ENCODE peak calls at places on chromosome 1, in eight cellular contexts. R is lung, W is breast epithelium, H is sigmoid colon, Z is prostate gland, N is hepatocyte, Q is ovary, Y is esophagus muscularis mucosa. S is an unnamed sample.

GRCh38 chr1:40620150-40620549 is 45.3 kb downstream of the RIMS3 start:
- DNase-seq in R (no peak), W (no peak), H (no peak), Z (no peak), N (no peak), Q (no peak), Y (peak; percentile 60), S (no peak)

GRCh38 chr1:167564592-167564991 is 11.0 kb upstream of the CREG1 start:
- DNase-seq in R (peak; percentile 59), W (peak; percentile 69), H (no peak), Z (no peak), N (no peak), Q (no peak), Y (no peak), S (no peak)

GRCh38 chr1:86774305-86775304 is 70.2 kb downstream of the SH3GLB1 start:
- DNase-seq in R (peak; percentile 71), W (no peak), H (peak; percentile 72), Z (no peak), N (peak; percentile 84), Q (peak; percentile 45), Y (no peak), S (peak; percentile 82)

GRCh38 chr1:196723325-196724185 is 51.1 kb upstream of the CFHR3 start:
- DNase-seq in R (peak; percentile 45), W (no peak), H (no peak), Z (peak; percentile 22), N (peak; percentile 75), Q (no peak), Y (no peak), S (no peak)

GRCh38 chr1:212794561-212795014 is 2.9 kb downstream of the TATDN3 start:
- DNase-seq in R (no peak), W (no peak), H (no peak), Z (no peak), N (no peak), Q (no peak), Y (no peak), S (no peak)

GRCh38 chr1:10152709-10153284 is 57.6 kb upstream of the KIF1B start:
- DNase-seq in R (no peak), W (no peak), H (no peak), Z (peak; percentile 49), N (peak; percentile 37), Q (peak; percentile 47), Y (no peak), S (peak; percentile 76)

GRCh38 chr1:31300193-31300592 is 3.4 kb downstream of the ZCCHC17 start:
- DNase-seq in R (no peak), W (no peak), H (no peak), Z (no peak), N (no peak), Q (no peak), Y (no peak), S (no peak)

GRCh38 chr1:94974224-94974623 is 47.3 kb upstream of the CNN3 start:
- DNase-seq in R (no peak), W (no peak), H (no peak), Z (no peak), N (no peak), Q (no peak), Y (no peak), S (no peak)

GRCh38 chr1:87325982-87326738 is 2.5 kb upstream of the LMO4 start:
- DNase-seq in R (peak; percentile 42), W (no peak), H (no peak), Z (peak; percentile 47), N (peak; percentile 74), Q (no peak), Y (no peak), S (no peak)

GRCh38 chr1:44714944-44715571 is 15.9 kb downstream of the RNU5D-1 start:
- DNase-seq in R (peak; percentile 71), W (no peak), H (peak; percentile 74), Z (peak; percentile 61), N (peak; percentile 86), Q (peak; percentile 62), Y (no peak), S (peak; percentile 81)

GRCh38 chr1:230801441-230801840 is 54.3 kb downstream of the CAPN9 start:
- DNase-seq in R (no peak), W (no peak), H (no peak), Z (no peak), N (no peak), Q (no peak), Y (peak; percentile 83), S (no peak)

GRCh38 chr1:48493970-48494769 is 22.2 kb upstream of the SPATA6 start:
- DNase-seq in R (no peak), W (peak; percentile 69), H (peak; percentile 67), Z (peak; percentile 51), N (peak; percentile 82), Q (peak; percentile 30), Y (no peak), S (no peak)

GRCh38 chr1:61253059-61253735 is 170.8 kb downstream of the NFIA start:
- DNase-seq in R (peak; percentile 80), W (peak; percentile 81), H (peak; percentile 96), Z (peak; percentile 24), N (peak; percentile 51), Q (peak; percentile 62), Y (peak; percentile 95), S (no peak)

GRCh38 chr1:97451944-97452343 is 468.9 kb downstream of the DPYD start:
- DNase-seq in R (no peak), W (no peak), H (no peak), Z (no peak), N (no peak), Q (no peak), Y (no peak), S (no peak)

GRCh38 chr1:211604548-211604947 is 25.6 kb upstream of the SLC30A1 start:
- DNase-seq in R (no peak), W (no peak), H (no peak), Z (no peak), N (no peak), Q (no peak), Y (no peak), S (no peak)

GRCh38 chr1:158706096-158706495 is 5.6 kb upstream of the OR6K2 start:
- DNase-seq in R (no peak), W (no peak), H (no peak), Z (no peak), N (no peak), Q (no peak), Y (no peak), S (no peak)

GRCh38 chr1:213138892-213139291 is 87.9 kb downstream of the RPS6KC1 start:
- DNase-seq in R (no peak), W (no peak), H (no peak), Z (no peak), N (no peak), Q (no peak), Y (no peak), S (no peak)

GRCh38 chr1:25520446-25521061 is 22.9 kb upstream of the LDLRAP1 start:
- DNase-seq in R (peak; percentile 63), W (no peak), H (peak; percentile 84), Z (peak; percentile 71), N (peak; percentile 80), Q (peak; percentile 69), Y (no peak), S (peak; percentile 83)

GRCh38 chr1:208183977-208184901 is 59.9 kb downstream of the PLXNA2 start:
- DNase-seq in R (peak; percentile 63), W (no peak), H (no peak), Z (peak; percentile 37), N (peak; percentile 85), Q (no peak), Y (no peak), S (no peak)

GRCh38 chr1:230768903-230769570 is 21.8 kb downstream of the CAPN9 start:
- DNase-seq in R (no peak), W (peak; percentile 39), H (no peak), Z (peak; percentile 61), N (peak; percentile 50), Q (no peak), Y (no peak), S (no peak)

GRCh38 chr1:219784660-219785391 is 143.5 kb downstream of the SLC30A10 start:
- DNase-seq in R (no peak), W (no peak), H (no peak), Z (no peak), N (no peak), Q (no peak), Y (peak; percentile 89), S (no peak)

DNA sequence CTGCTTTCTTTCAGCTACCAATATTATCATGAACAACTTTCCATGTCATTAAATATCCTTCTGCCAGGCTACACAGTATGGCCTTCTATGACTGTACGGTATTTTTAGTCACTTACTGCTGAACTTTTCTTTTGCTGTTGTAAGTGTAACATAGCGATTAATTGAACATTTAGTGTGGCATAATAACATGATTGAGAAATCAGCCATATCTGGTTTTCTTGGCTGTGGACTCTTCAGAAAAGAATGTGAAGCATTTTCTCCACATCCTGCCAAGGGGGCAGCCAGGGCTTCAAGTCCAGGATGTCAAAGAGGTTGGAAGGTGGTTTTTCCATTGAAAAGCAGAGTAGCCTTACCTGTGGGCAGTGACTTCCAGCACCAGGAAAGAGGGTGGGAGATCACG is 8.8 kb upstream of the AHCYL1 start:
- DNase-seq in R (no peak), W (no peak), H (no peak), Z (no peak), N (no peak), Q (no peak), Y (no peak), S (no peak)
- H3K27ac ChIP-seq in R (no peak overlapping the region), W (no peak overlapping the region), H (no peak overlapping the region), Z (no peak overlapping the region), N (no peak overlapping the region), Q (no peak overlapping the region), Y (no peak overlapping the region), S (no peak overlapping the region)

GRCh38 chr1:15949453-15950245 is 26.3 kb downstream of the ZBTB17 start:
- DNase-seq in R (peak; percentile 90), W (peak; percentile 94), H (peak; percentile 99), Z (peak; percentile 72), N (peak; percentile 89), Q (peak; percentile 97), Y (peak; percentile 98), S (peak; percentile 94)
- H3K4me3 ChIP-seq in R (no peak overlapping the region), W (peak overlapping the region; percentile 34), H (peak overlapping the region; percentile 33), Z (no peak overlapping the region), N (no peak overlapping the region), Q (peak overlapping the region; percentile 31), Y (peak overlapping the region; percentile 56), S (no peak overlapping the region)

DNA sequence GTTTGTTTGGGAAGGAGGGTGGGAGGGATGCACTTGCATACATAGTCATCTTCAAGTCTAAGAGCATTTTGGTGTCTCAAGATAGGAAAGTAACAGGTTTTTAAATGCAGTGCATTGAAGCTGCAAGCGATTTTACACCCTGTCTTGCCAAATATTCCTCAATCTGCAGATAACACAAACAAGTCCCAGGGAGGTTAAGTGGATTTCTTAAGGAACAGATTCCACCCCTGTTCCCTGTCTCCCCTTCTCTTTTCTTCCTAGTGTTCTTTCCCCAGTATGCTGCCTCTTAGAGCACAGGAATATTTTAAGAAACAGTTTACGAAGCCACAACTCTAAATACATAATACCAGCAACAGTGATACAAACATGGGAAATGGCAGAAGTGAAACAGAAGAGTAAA is 389.9 kb downstream of the PLPP3 start:
- DNase-seq in R (no peak), W (no peak), H (no peak), Z (no peak), N (no peak), Q (no peak), Y (no peak), S (no peak)
- H3K27ac ChIP-seq in R (no peak overlapping the region), W (no peak overlapping the region), H (no peak overlapping the region), Z (no peak overlapping the region), N (no peak overlapping the region), Q (no peak overlapping the region), Y (no peak overlapping the region), S (no peak overlapping the region)

DNA sequence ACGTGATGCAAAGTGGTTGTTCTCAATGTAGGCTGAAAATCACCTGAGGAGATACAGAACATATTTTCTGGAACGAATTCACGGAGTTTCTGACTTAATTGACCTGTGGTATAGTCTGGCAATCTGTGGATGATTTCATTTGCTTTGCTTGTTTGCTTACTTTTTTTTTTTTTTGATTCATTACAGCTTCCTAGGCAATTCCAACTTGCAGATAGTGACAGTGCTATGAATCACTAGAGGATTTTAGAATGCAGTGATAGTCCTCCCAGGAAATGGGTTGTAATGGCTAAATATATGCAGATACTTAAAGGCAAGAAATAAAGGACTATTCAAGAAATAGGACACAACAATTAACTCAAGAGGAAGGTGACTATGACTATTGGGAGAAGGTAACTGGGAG is 1378.1 kb upstream of the PRMT6 start:
- DNase-seq in R (no peak), W (no peak), H (no peak), Z (no peak), N (no peak), Q (no peak), Y (no peak), S (no peak)
- H3K4me3 ChIP-seq in R (no peak overlapping the region), W (no peak overlapping the region), H (no peak overlapping the region), Z (no peak overlapping the region), N (no peak overlapping the region), Q (no peak overlapping the region), Y (no peak overlapping the region), S (no peak overlapping the region)